ENCODE peak calls at places on chromosomes 11 and 22, in five cellular contexts. One of them, this sample, is unnamed.

GRCh38 chr22:27836181-27836580 is 34.6 kb upstream of the MN1 start:
- DNase-seq in foreskin fibroblast: peak; percentile 36
- DNase-seq in IMR-90: no peak
- DNase-seq in lower leg skin: no peak
- DNase-seq in GM10248: no peak
- DNase-seq in this sample: no peak

GRCh38 chr11:76005746-76006145 is 190.7 kb downstream of the UVRAG start:
- DNase-seq in foreskin fibroblast: no peak
- DNase-seq in IMR-90: no peak
- DNase-seq in lower leg skin: no peak
- DNase-seq in GM10248: no peak
- DNase-seq in this sample: no peak

GRCh38 chr11:130327716-130328115 is 13.0 kb upstream of the ZBTB44 start:
- DNase-seq in foreskin fibroblast: no peak
- DNase-seq in IMR-90: no peak
- DNase-seq in lower leg skin: no peak
- DNase-seq in GM10248: no peak
- DNase-seq in this sample: no peak

GRCh38 chr11:73818838-73819237 is 31.2 kb downstream of the MRPL48 start:
- DNase-seq in foreskin fibroblast: peak; percentile 18
- DNase-seq in IMR-90: peak; percentile 55
- DNase-seq in lower leg skin: no peak
- DNase-seq in GM10248: no peak
- DNase-seq in this sample: no peak

GRCh38 chr11:33248416-33248957 is 8.7 kb upstream of the HIPK3 start:
- DNase-seq in foreskin fibroblast: no peak
- DNase-seq in IMR-90: peak; percentile 77
- DNase-seq in lower leg skin: no peak
- DNase-seq in GM10248: no peak
- DNase-seq in this sample: no peak

GRCh38 chr11:59668188-59668949 is 468 bp downstream of the PATL1 start:
- DNase-seq in foreskin fibroblast: peak; percentile 20
- DNase-seq in IMR-90: peak; percentile 28
- DNase-seq in lower leg skin: peak; percentile 60
- DNase-seq in GM10248: peak; percentile 65
- DNase-seq in this sample: peak; percentile 63

GRCh38 chr11:48093323-48093722 is 113.0 kb downstream of the PTPRJ start:
- DNase-seq in foreskin fibroblast: no peak
- DNase-seq in IMR-90: no peak
- DNase-seq in lower leg skin: no peak
- DNase-seq in GM10248: no peak
- DNase-seq in this sample: no peak

GRCh38 chr22:49899530-49899929 is 18.7 kb downstream of the ALG12 start:
- DNase-seq in foreskin fibroblast: no peak
- DNase-seq in IMR-90: no peak
- DNase-seq in lower leg skin: no peak
- DNase-seq in GM10248: no peak
- DNase-seq in this sample: no peak

GRCh38 chr22:35477911-35478582 is 62.6 kb upstream of the RASD2 start:
- DNase-seq in foreskin fibroblast: peak; percentile 31
- DNase-seq in IMR-90: peak; percentile 91
- DNase-seq in lower leg skin: peak; percentile 52
- DNase-seq in GM10248: no peak
- DNase-seq in this sample: peak; percentile 68

GRCh38 chr11:71444811-71445210 is 3.4 kb downstream of the DHCR7 start:
- DNase-seq in foreskin fibroblast: no peak
- DNase-seq in IMR-90: no peak
- DNase-seq in lower leg skin: no peak
- DNase-seq in GM10248: no peak
- DNase-seq in this sample: no peak

GRCh38 chr11:71442880-71443279 is 5.3 kb downstream of the DHCR7 start:
- DNase-seq in foreskin fibroblast: no peak
- DNase-seq in IMR-90: no peak
- DNase-seq in lower leg skin: no peak
- DNase-seq in GM10248: no peak
- DNase-seq in this sample: no peak

GRCh38 chr11:71442123-71442522 is 6.1 kb downstream of the DHCR7 start:
- DNase-seq in foreskin fibroblast: no peak
- DNase-seq in IMR-90: no peak
- DNase-seq in lower leg skin: no peak
- DNase-seq in GM10248: no peak
- DNase-seq in this sample: no peak

GRCh38 chr11:71446150-71446549 is 2.0 kb downstream of the DHCR7 start:
- DNase-seq in foreskin fibroblast: no peak
- DNase-seq in IMR-90: no peak
- DNase-seq in lower leg skin: no peak
- DNase-seq in GM10248: no peak
- DNase-seq in this sample: no peak

GRCh38 chr11:71443736-71444410 is 4.3 kb downstream of the DHCR7 start:
- DNase-seq in foreskin fibroblast: no peak
- DNase-seq in IMR-90: no peak
- DNase-seq in lower leg skin: no peak
- DNase-seq in GM10248: no peak
- DNase-seq in this sample: no peak
- TF ChIP-seq CTCF in foreskin fibroblast: no peak
- TF ChIP-seq CTCF in IMR-90: no peak
- TF ChIP-seq CTCF in lower leg skin: no peak
- TF ChIP-seq CTCF in GM10248: no peak
- TF ChIP-seq CTCF in this sample: no peak

GRCh38 chr11:1826552-1827094 is 8.2 kb upstream of the SYT8 start:
- DNase-seq in foreskin fibroblast: peak; percentile 35
- DNase-seq in IMR-90: peak; percentile 59
- DNase-seq in lower leg skin: no peak
- DNase-seq in GM10248: no peak
- DNase-seq in this sample: peak; percentile 56
- TF ChIP-seq CTCF in foreskin fibroblast: no peak
- TF ChIP-seq CTCF in IMR-90: peak; percentile 15
- TF ChIP-seq CTCF in lower leg skin: no peak
- TF ChIP-seq CTCF in GM10248: no peak
- TF ChIP-seq CTCF in this sample: no peak

DNA sequence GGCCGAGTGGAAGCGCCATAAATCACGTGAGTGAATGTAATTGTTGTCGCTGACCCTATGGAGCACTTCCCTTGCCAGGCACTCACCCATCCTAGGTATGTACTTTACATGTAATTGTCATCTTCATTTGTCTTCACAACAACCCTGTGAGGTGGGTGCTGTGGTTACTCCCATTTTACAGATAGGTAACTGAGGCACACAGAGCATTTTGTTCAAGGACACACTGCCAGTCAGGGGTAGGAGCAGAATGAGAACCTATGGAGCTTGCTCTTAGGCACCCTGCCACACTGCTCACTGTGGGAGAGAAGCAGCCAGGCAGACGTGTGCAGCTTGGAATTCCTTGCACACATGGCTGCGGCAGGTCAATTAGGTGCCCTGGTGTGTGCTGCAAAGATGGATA is 785 bp upstream of the EFCAB6 start:
- DNase-seq in foreskin fibroblast: no peak
- DNase-seq in IMR-90: no peak
- DNase-seq in lower leg skin: no peak
- DNase-seq in GM10248: no peak
- DNase-seq in this sample: no peak
- TF ChIP-seq CTCF in foreskin fibroblast: no peak
- TF ChIP-seq CTCF in IMR-90: no peak
- TF ChIP-seq CTCF in lower leg skin: no peak
- TF ChIP-seq CTCF in GM10248: no peak
- TF ChIP-seq CTCF in this sample: no peak

GRCh38 chr22:46779651-46780050 is 17.2 kb downstream of the TBC1D22A start:
- DNase-seq in foreskin fibroblast: no peak
- DNase-seq in IMR-90: no peak
- DNase-seq in lower leg skin: no peak
- DNase-seq in GM10248: no peak
- DNase-seq in this sample: no peak
- TF ChIP-seq CTCF in foreskin fibroblast: no peak
- TF ChIP-seq CTCF in IMR-90: no peak
- TF ChIP-seq CTCF in lower leg skin: no peak
- TF ChIP-seq CTCF in GM10248: no peak
- TF ChIP-seq CTCF in this sample: no peak

GRCh38 chr11:4551346-4551979 is 6.5 kb downstream of the OR52M1 start:
- DNase-seq in foreskin fibroblast: peak; percentile 1
- DNase-seq in IMR-90: peak; percentile 16
- DNase-seq in lower leg skin: no peak
- DNase-seq in GM10248: peak; percentile 25
- DNase-seq in this sample: no peak
- TF ChIP-seq CTCF in foreskin fibroblast: no peak
- TF ChIP-seq CTCF in IMR-90: peak; percentile 39
- TF ChIP-seq CTCF in lower leg skin: no peak
- TF ChIP-seq CTCF in GM10248: no peak
- TF ChIP-seq CTCF in this sample: no peak

GRCh38 chr22:45502215-45503070 is at the start of gene FBLN1:
- DNase-seq in foreskin fibroblast: peak; percentile 62
- DNase-seq in IMR-90: no peak
- DNase-seq in lower leg skin: no peak
- DNase-seq in GM10248: no peak
- DNase-seq in this sample: no peak
- TF ChIP-seq CTCF in foreskin fibroblast: peak; percentile 27
- TF ChIP-seq CTCF in IMR-90: peak; percentile 21
- TF ChIP-seq CTCF in lower leg skin: no peak
- TF ChIP-seq CTCF in GM10248: no peak
- TF ChIP-seq CTCF in this sample: no peak

This sample was measured in body of pancreas.